ENCODE peak calls at places on chromosomes 6 and 20, in nine cellular contexts. E is CD4-positive, CD25-positive, alpha-beta regulatory T cell; R is mesenchymal stem cell; H is AG10803; D is SJCRH30; Q is MG63; B is fibroblast of mammary gland; L is cardiac fibroblast; X is RWPE2. Y is an unnamed sample.

GRCh38 chr6:38584731-38585130 is 55.0 kb downstream of the BTBD9 start:
- DNase-seq in E (no peak), R (no peak), H (peak), D (no peak), Q (no peak), B (no peak), L (no peak), X (no peak), Y (no peak)

GRCh38 chr20:47740225-47741184 is 44.8 kb downstream of the SULF2 start:
- DNase-seq in E (no peak), R (no peak), H (no peak), D (no peak), Q (peak), B (no peak), L (no peak), X (no peak), Y (no peak)

GRCh38 chr6:36427781-36428345 is 14.8 kb downstream of the PXT1 start:
- DNase-seq in E (no peak), R (peak), H (peak), D (no peak), Q (no peak), B (peak), L (peak), X (no peak), Y (no peak)

GRCh38 chr20:3843490-3843889 is 3.1 kb upstream of the MAVS start:
- DNase-seq in E (no peak), R (peak), H (no peak), D (peak), Q (peak), B (peak), L (peak), X (no peak), Y (no peak)

GRCh38 chr20:35007891-35008290 is 52.2 kb downstream of the MYH7B start:
- DNase-seq in E (no peak), R (no peak), H (no peak), D (no peak), Q (no peak), B (no peak), L (no peak), X (peak), Y (no peak)

GRCh38 chr6:72132851-72133250 is 246.5 kb downstream of the RIMS1 start:
- DNase-seq in E (no peak), R (no peak), H (no peak), D (no peak), Q (no peak), B (no peak), L (no peak), X (no peak), Y (no peak)

GRCh38 chr20:10476319-10476724 is 41.2 kb downstream of the SLX4IP start:
- DNase-seq in E (no peak), R (no peak), H (peak), D (no peak), Q (no peak), B (peak), L (peak), X (no peak), Y (no peak)

GRCh38 chr6:168133186-168133585 is 54.2 kb upstream of the FRMD1 start:
- DNase-seq in E (no peak), R (peak), H (peak), D (no peak), Q (peak), B (peak), L (peak), X (no peak), Y (no peak)

GRCh38 chr6:89146748-89147715 is 1.2 kb downstream of the PM20D2 start:
- DNase-seq in E (no peak), R (peak), H (peak), D (peak), Q (no peak), B (peak), L (peak), X (no peak), Y (peak)

GRCh38 chr6:71608646-71609045 is 277.7 kb upstream of the RIMS1 start:
- DNase-seq in E (no peak), R (no peak), H (peak), D (no peak), Q (peak), B (peak), L (peak), X (no peak), Y (no peak)

GRCh38 chr6:125812394-125813231 is 21.9 kb downstream of the NCOA7 start:
- DNase-seq in E (no peak), R (peak), H (peak), D (peak), Q (peak), B (peak), L (peak), X (no peak), Y (no peak)

GRCh38 chr20:1997483-1998192 is 3.8 kb upstream of the PDYN start:
- DNase-seq in E (no peak), R (no peak), H (no peak), D (no peak), Q (no peak), B (no peak), L (no peak), X (no peak), Y (no peak)

GRCh38 chr6:54282186-54282585 is 26.1 kb upstream of the TINAG start:
- DNase-seq in E (no peak), R (peak), H (peak), D (no peak), Q (no peak), B (peak), L (peak), X (no peak), Y (peak)

GRCh38 chr6:3359973-3360726 is 96.7 kb downstream of the SLC22A23 start:
- DNase-seq in E (no peak), R (no peak), H (no peak), D (no peak), Q (no peak), B (no peak), L (no peak), X (no peak), Y (no peak)

GRCh38 chr6:140105857-140106256 is 731.4 kb upstream of the CITED2 start:
- DNase-seq in E (no peak), R (peak), H (no peak), D (peak), Q (no peak), B (peak), L (peak), X (no peak), Y (peak)

GRCh38 chr20:833121-833449 is 430 bp upstream of the FAM110A start:
- DNase-seq in E (no peak), R (no peak), H (no peak), D (no peak), Q (no peak), B (no peak), L (no peak), X (no peak), Y (no peak)

GRCh38 chr20:18052856-18053255 is 4.9 kb downstream of the OVOL2 start:
- DNase-seq in E (no peak), R (no peak), H (no peak), D (no peak), Q (no peak), B (no peak), L (no peak), X (no peak), Y (no peak)

GRCh38 chr20:11686900-11687543 is 230.7 kb upstream of the BTBD3 start:
- DNase-seq in E (no peak), R (peak), H (peak), D (no peak), Q (peak), B (no peak), L (peak), X (peak), Y (no peak)

GRCh38 chr20:44586289-44586911 is 4.0 kb downstream of the PKIG start:
- DNase-seq in E (no peak), R (no peak), H (no peak), D (no peak), Q (no peak), B (no peak), L (no peak), X (no peak), Y (no peak)

GRCh38 chr20:60365063-60365640 is 406.9 kb downstream of the CDH26 start:
- DNase-seq in E (no peak), R (no peak), H (no peak), D (no peak), Q (no peak), B (no peak), L (no peak), X (peak), Y (peak)

GRCh38 chr20:17794400-17794799 is 94.6 kb downstream of the BANF2 start:
- DNase-seq in E (no peak), R (no peak), H (no peak), D (no peak), Q (peak), B (no peak), L (no peak), X (no peak), Y (no peak)

GRCh38 chr6:119105262-119105661 is 26.8 kb upstream of the FAM184A start:
- DNase-seq in E (no peak), R (no peak), H (no peak), D (no peak), Q (no peak), B (no peak), L (no peak), X (no peak), Y (no peak)

GRCh38 chr6:29853245-29853644 is 25.6 kb downstream of the HLA-G start:
- DNase-seq in E (no peak), R (no peak), H (no peak), D (no peak), Q (no peak), B (no peak), L (no peak), X (no peak), Y (no peak)

GRCh38 chr6:3380344-3381232 is 76.3 kb downstream of the SLC22A23 start:
- DNase-seq in E (no peak), R (no peak), H (no peak), D (no peak), Q (no peak), B (no peak), L (no peak), X (no peak), Y (no peak)

GRCh38 chr20:14470231-14470894 is 133.0 kb upstream of the FLRT3 start:
- DNase-seq in E (no peak), R (no peak), H (no peak), D (no peak), Q (peak), B (no peak), L (no peak), X (no peak), Y (no peak)

GRCh38 chr6:12208190-12208589 is 82.0 kb upstream of the EDN1 start:
- DNase-seq in E (no peak), R (peak), H (peak), D (no peak), Q (no peak), B (peak), L (peak), X (no peak), Y (no peak)

GRCh38 chr6:150282806-150283205 is 86.0 kb upstream of the IYD start:
- DNase-seq in E (no peak), R (no peak), H (peak), D (no peak), Q (peak), B (peak), L (peak), X (no peak), Y (no peak)

GRCh38 chr6:148700047-148700712 is 46.6 kb upstream of the UST start:
- DNase-seq in E (no peak), R (peak), H (peak), D (no peak), Q (no peak), B (peak), L (peak), X (no peak), Y (no peak)

GRCh38 chr6:164099535-164099982 is 685.0 kb downstream of the QKI start:
- DNase-seq in E (no peak), R (no peak), H (no peak), D (peak), Q (no peak), B (no peak), L (no peak), X (no peak), Y (no peak)

GRCh38 chr20:44188752-44189151 is 1.8 kb upstream of the JPH2 start:
- DNase-seq in E (no peak), R (no peak), H (no peak), D (no peak), Q (no peak), B (no peak), L (no peak), X (no peak), Y (no peak)

GRCh38 chr20:36644032-36644712 is 1.8 kb downstream of the SLA2 start:
- DNase-seq in E (peak), R (no peak), H (no peak), D (no peak), Q (no peak), B (no peak), L (no peak), X (no peak), Y (peak)

GRCh38 chr6:24064106-24064505 is 61.9 kb upstream of the NRSN1 start:
- DNase-seq in E (no peak), R (peak), H (no peak), D (peak), Q (no peak), B (peak), L (no peak), X (no peak), Y (peak)

GRCh38 chr20:9323622-9324021 is 190.8 kb upstream of the LAMP5 start:
- DNase-seq in E (no peak), R (no peak), H (no peak), D (no peak), Q (peak), B (no peak), L (peak), X (no peak), Y (no peak)

GRCh38 chr6:37083243-37084138 is 78.0 kb downstream of the FGD2 start:
- DNase-seq in E (no peak), R (peak), H (peak), D (no peak), Q (no peak), B (peak), L (peak), X (no peak), Y (no peak)

GRCh38 chr6:106693343-106693742 is 64.0 kb downstream of the QRSL1 start:
- DNase-seq in E (no peak), R (no peak), H (no peak), D (no peak), Q (no peak), B (no peak), L (no peak), X (no peak), Y (no peak)

GRCh38 chr6:41970436-41970846 is 28.8 kb upstream of the CCND3 start:
- DNase-seq in E (no peak), R (peak), H (peak), D (no peak), Q (peak), B (peak), L (peak), X (no peak), Y (no peak)

GRCh38 chr20:36210561-36210960 is 25.7 kb upstream of the AAR2 start:
- DNase-seq in E (no peak), R (no peak), H (no peak), D (no peak), Q (no peak), B (no peak), L (no peak), X (peak), Y (no peak)

GRCh38 chr6:112640895-112641294 is 293.8 kb downstream of the RFPL4B start:
- DNase-seq in E (no peak), R (peak), H (peak), D (peak), Q (no peak), B (peak), L (peak), X (no peak), Y (no peak)
- H3K4me3 ChIP-seq in E (no peak), R (peak), H (no peak), D (no peak), Q (no peak), B (no peak), L (no peak), X (no peak), Y (no peak)

GRCh38 chr20:33407251-33407650 is 5.9 kb upstream of the CDK5RAP1 start:
- DNase-seq in E (no peak), R (peak), H (no peak), D (no peak), Q (no peak), B (peak), L (peak), X (no peak), Y (no peak)
- H3K4me3 ChIP-seq in E (no peak), R (peak), H (no peak), D (no peak), Q (no peak), B (no peak), L (no peak), X (no peak), Y (no peak)

GRCh38 chr6:44072452-44072958 is 54.7 kb downstream of the MRPL14 start:
- DNase-seq in E (no peak), R (no peak), H (no peak), D (no peak), Q (no peak), B (no peak), L (no peak), X (no peak), Y (no peak)
- H3K4me3 ChIP-seq in E (peak), R (peak), H (no peak), D (peak), Q (peak), B (no peak), L (peak), X (no peak), Y (peak)

DNA sequence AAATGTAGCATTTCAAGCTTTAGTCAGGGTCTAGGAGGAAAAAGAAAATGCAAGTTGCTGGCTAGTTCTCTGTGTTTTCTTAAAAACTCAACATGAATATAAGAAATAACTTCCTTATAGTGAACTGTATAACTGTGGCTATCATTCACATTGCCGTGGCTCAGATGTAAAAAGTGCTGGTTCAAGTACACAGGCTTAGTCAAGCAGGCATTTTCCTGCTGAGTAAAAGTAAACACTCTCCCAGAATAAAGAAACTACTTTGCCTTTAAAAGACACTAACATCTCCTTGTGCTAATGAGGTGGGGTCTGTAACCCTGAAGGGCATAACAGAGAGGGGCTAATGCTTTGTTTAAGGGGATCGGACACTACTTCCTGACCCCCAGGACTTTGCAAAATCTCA is 3.3 kb downstream of the ATP5F1E start:
- DNase-seq in E (no peak), R (no peak), H (no peak), D (no peak), Q (no peak), B (no peak), L (no peak), X (peak), Y (no peak)
- H3K4me3 ChIP-seq in E (peak), R (peak), H (peak), D (no peak), Q (no peak), B (no peak), L (peak), X (peak), Y (no peak)

GRCh38 chr20:62640870-62641748 is 1.2 kb upstream of the SLCO4A1 start:
- DNase-seq in E (no peak), R (no peak), H (no peak), D (no peak), Q (no peak), B (no peak), L (no peak), X (no peak), Y (no peak)
- H3K4me3 ChIP-seq in E (peak), R (peak), H (no peak), D (no peak), Q (peak), B (no peak), L (no peak), X (peak), Y (peak)

GRCh38 chr20:48822879-48823385 is 4.9 kb downstream of the PREX1 start:
- DNase-seq in E (no peak), R (no peak), H (no peak), D (no peak), Q (no peak), B (no peak), L (no peak), X (no peak), Y (no peak)
- H3K4me3 ChIP-seq in E (peak), R (no peak), H (no peak), D (no peak), Q (no peak), B (no peak), L (no peak), X (no peak), Y (no peak)

GRCh38 chr6:6154335-6154734 is 147.6 kb upstream of the NRN1 start:
- DNase-seq in E (no peak), R (no peak), H (no peak), D (no peak), Q (no peak), B (no peak), L (no peak), X (no peak), Y (no peak)

GRCh38 chr6:6148192-6148815 is 141.6 kb upstream of the NRN1 start:
- DNase-seq in E (no peak), R (no peak), H (no peak), D (no peak), Q (no peak), B (no peak), L (no peak), X (no peak), Y (no peak)

DNA sequence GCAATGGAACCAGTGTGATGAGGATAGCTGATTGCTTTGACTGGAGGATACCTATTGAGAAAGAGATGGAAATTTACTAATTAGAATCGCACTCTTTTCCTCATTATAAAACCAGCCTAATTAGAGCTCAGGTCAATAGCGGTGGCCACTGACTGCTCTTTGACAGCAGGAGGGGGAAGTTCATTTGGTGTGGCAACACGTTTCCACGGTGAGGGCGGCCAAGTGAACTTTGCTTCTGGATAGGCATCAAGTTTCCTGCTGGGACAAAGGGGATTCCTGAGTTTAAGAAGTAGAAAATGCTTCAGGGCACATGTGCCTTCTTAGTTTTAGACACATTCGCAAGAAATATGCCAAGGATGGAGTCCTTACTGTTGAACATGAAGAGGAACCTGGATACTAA is 145.3 kb upstream of the NRN1 start:
- DNase-seq in E (no peak), R (no peak), H (no peak), D (no peak), Q (no peak), B (no peak), L (no peak), X (no peak), Y (no peak)
- H3K4me3 ChIP-seq in E (no peak), R (no peak), H (no peak), D (no peak), Q (no peak), B (no peak), L (no peak), X (no peak), Y (no peak)